ENCODE peak calls at places on chromosomes 16 and 17, in six cellular contexts. One of them, this sample, is unnamed.
A peak's percentile ranks its signal among the peaks of the same experiment; 100 is the strongest.

GRCh38 chr17:19263621-19264010 is 26.4 kb downstream of the EPN2 start:
- DNase-seq in HepG2: no peak
- DNase-seq in HCT116: no peak
- DNase-seq in H1: no peak
- DNase-seq in NT2/D1: no peak
- DNase-seq in K562: no peak
- DNase-seq in this sample: no peak

GRCh38 chr17:59844884-59845594 is 47.7 kb downstream of the TUBD1 start:
- DNase-seq in H1: no peak
- DNase-seq in K562: no peak
- DNase-seq in NT2/D1: no peak
- DNase-seq in HepG2: no peak
- DNase-seq in HCT116: no peak
- DNase-seq in this sample: no peak

GRCh38 chr16:74896389-74897370 is 88.2 kb downstream of the WDR59 start:
- DNase-seq in H1: no peak
- DNase-seq in HepG2: no peak
- DNase-seq in NT2/D1: no peak
- DNase-seq in K562: no peak
- DNase-seq in HCT116: peak; percentile 27
- DNase-seq in this sample: no peak

GRCh38 chr17:1908699-1909309 is 79.0 kb downstream of the RPA1 start:
- DNase-seq in HCT116: peak; percentile 50
- DNase-seq in H1: no peak
- DNase-seq in NT2/D1: peak; percentile 44
- DNase-seq in HepG2: peak; percentile 72
- DNase-seq in K562: peak; percentile 59
- DNase-seq in this sample: peak; percentile 91

GRCh38 chr17:29572691-29573557 is 4.4 kb downstream of the TP53I13 start:
- DNase-seq in HepG2: no peak
- DNase-seq in HCT116: no peak
- DNase-seq in K562: peak; percentile 64
- DNase-seq in NT2/D1: no peak
- DNase-seq in H1: peak; percentile 85
- DNase-seq in this sample: peak; percentile 89

GRCh38 chr16:70152578-70153302 is 20.8 kb upstream of the CLEC18C start:
- DNase-seq in HCT116: no peak
- DNase-seq in HepG2: peak; percentile 91
- DNase-seq in H1: no peak
- DNase-seq in NT2/D1: no peak
- DNase-seq in K562: peak; percentile 9
- DNase-seq in this sample: peak; percentile 3

GRCh38 chr16:27254262-27254811 is 14.2 kb downstream of the NSMCE1 start:
- DNase-seq in HCT116: no peak
- DNase-seq in NT2/D1: no peak
- DNase-seq in HepG2: no peak
- DNase-seq in K562: no peak
- DNase-seq in H1: no peak
- DNase-seq in this sample: no peak

GRCh38 chr16:57023541-57024249 is 34.3 kb downstream of the NLRC5 start:
- DNase-seq in K562: no peak
- DNase-seq in NT2/D1: no peak
- DNase-seq in HepG2: no peak
- DNase-seq in HCT116: no peak
- DNase-seq in H1: no peak
- DNase-seq in this sample: no peak

GRCh38 chr17:4968166-4968915 is 724 bp upstream of the SPAG7 start:
- DNase-seq in K562: peak; percentile 50
- DNase-seq in HepG2: no peak
- DNase-seq in NT2/D1: no peak
- DNase-seq in H1: peak; percentile 72
- DNase-seq in HCT116: no peak
- DNase-seq in this sample: peak; percentile 82

GRCh38 chr17:10761281-10761680 is 31.5 kb upstream of the TMEM220 start:
- DNase-seq in K562: no peak
- DNase-seq in HCT116: no peak
- DNase-seq in H1: no peak
- DNase-seq in HepG2: no peak
- DNase-seq in NT2/D1: no peak
- DNase-seq in this sample: no peak

GRCh38 chr16:53967172-53967571 is 263.2 kb downstream of the FTO start:
- DNase-seq in K562: no peak
- DNase-seq in NT2/D1: no peak
- DNase-seq in H1: no peak
- DNase-seq in HepG2: no peak
- DNase-seq in HCT116: no peak
- DNase-seq in this sample: no peak

GRCh38 chr17:17732892-17733670 is 51.8 kb downstream of the RAI1 start:
- DNase-seq in HCT116: no peak
- DNase-seq in NT2/D1: no peak
- DNase-seq in K562: no peak
- DNase-seq in H1: no peak
- DNase-seq in HepG2: no peak
- DNase-seq in this sample: no peak

GRCh38 chr17:19867094-19867653 is 562 bp downstream of the ULK2 start:
- DNase-seq in NT2/D1: peak; percentile 30
- DNase-seq in H1: peak; percentile 75
- DNase-seq in K562: no peak
- DNase-seq in HCT116: peak; percentile 16
- DNase-seq in HepG2: peak; percentile 9
- DNase-seq in this sample: peak; percentile 82

GRCh38 chr17:33687831-33688230 is 394.7 kb upstream of the ASIC2 start:
- DNase-seq in H1: no peak
- DNase-seq in NT2/D1: no peak
- DNase-seq in HepG2: no peak
- DNase-seq in K562: no peak
- DNase-seq in HCT116: no peak
- DNase-seq in this sample: no peak

GRCh38 chr16:3890091-3890490 is 9.6 kb upstream of the CREBBP start:
- DNase-seq in K562: no peak
- DNase-seq in NT2/D1: no peak
- DNase-seq in H1: no peak
- DNase-seq in HCT116: no peak
- DNase-seq in HepG2: no peak
- DNase-seq in this sample: no peak

GRCh38 chr16:49520684-49521083 is 147.1 kb downstream of the C16orf78 start:
- DNase-seq in NT2/D1: no peak
- DNase-seq in H1: no peak
- DNase-seq in HepG2: no peak
- DNase-seq in HCT116: no peak
- DNase-seq in K562: no peak
- DNase-seq in this sample: no peak

GRCh38 chr17:6408271-6408670 is 26.6 kb downstream of the AIPL1 start:
- DNase-seq in K562: no peak
- DNase-seq in HepG2: no peak
- DNase-seq in NT2/D1: no peak
- DNase-seq in HCT116: no peak
- DNase-seq in H1: no peak
- DNase-seq in this sample: no peak

GRCh38 chr16:86166414-86166813 is 267.5 kb downstream of the IRF8 start:
- DNase-seq in HepG2: no peak
- DNase-seq in HCT116: no peak
- DNase-seq in K562: no peak
- DNase-seq in H1: no peak
- DNase-seq in NT2/D1: no peak
- DNase-seq in this sample: no peak

GRCh38 chr17:46106966-46107644 is 86.1 kb downstream of the KANSL1 start:
- DNase-seq in H1: no peak
- DNase-seq in HepG2: no peak
- DNase-seq in K562: no peak
- DNase-seq in NT2/D1: no peak
- DNase-seq in HCT116: no peak
- DNase-seq in this sample: no peak

GRCh38 chr16:48081656-48082055 is 74.1 kb downstream of the ABCC12 start:
- DNase-seq in H1: no peak
- DNase-seq in HepG2: no peak
- DNase-seq in K562: no peak
- DNase-seq in HCT116: no peak
- DNase-seq in NT2/D1: no peak
- DNase-seq in this sample: no peak
- TF ChIP-seq YY1 in H1: no peak
- TF ChIP-seq YY1 in HepG2: no peak
- TF ChIP-seq YY1 in K562: no peak
- TF ChIP-seq YY1 in HCT116: no peak
- TF ChIP-seq YY1 in NT2/D1: no peak
- TF ChIP-seq YY1 in this sample: no peak

DNA sequence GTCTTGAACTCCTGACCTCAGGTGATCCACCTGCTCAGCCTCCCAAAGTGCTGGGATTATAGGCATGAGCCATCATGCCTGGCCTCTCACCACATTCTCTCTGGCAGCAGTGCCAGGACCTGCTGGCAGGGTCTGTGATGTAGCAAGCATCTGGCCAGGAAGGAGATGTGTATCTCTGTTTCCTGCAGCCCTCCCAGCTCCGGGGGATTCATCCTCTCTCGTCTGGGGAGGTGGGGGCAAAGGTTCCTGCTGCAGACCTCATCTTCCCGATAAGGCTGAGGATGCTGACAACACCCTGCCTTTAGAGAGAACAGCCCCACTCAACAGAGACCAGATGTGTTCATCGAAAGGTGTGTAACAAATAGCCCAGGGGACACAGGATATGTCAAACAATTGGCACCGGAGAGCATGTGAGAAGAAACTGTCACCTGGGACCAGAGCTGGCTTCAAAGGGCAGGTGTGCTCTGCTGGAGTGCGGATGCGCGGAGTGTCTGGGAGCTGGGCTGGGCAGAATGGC is 54.8 kb upstream of the SEC14L1 start:
- DNase-seq in HepG2: no peak
- DNase-seq in K562: no peak
- DNase-seq in NT2/D1: no peak
- DNase-seq in HCT116: no peak
- DNase-seq in H1: peak; percentile 54
- DNase-seq in this sample: peak; percentile 87
- TF ChIP-seq YY1 in HepG2: no peak
- TF ChIP-seq YY1 in K562: no peak
- TF ChIP-seq YY1 in NT2/D1: no peak
- TF ChIP-seq YY1 in HCT116: no peak
- TF ChIP-seq YY1 in H1: no peak
- TF ChIP-seq YY1 in this sample: no peak

GRCh38 chr17:40035162-40035559 is 19.0 kb downstream of the MED24 start:
- DNase-seq in K562: peak; percentile 76
- DNase-seq in H1: peak; percentile 91
- DNase-seq in HCT116: no peak
- DNase-seq in HepG2: no peak
- DNase-seq in NT2/D1: peak; percentile 52
- DNase-seq in this sample: peak; percentile 80

GRCh38 chr17:40033339-40033738 is 18.1 kb downstream of the CSF3 start:
- DNase-seq in HCT116: no peak
- DNase-seq in K562: no peak
- DNase-seq in H1: no peak
- DNase-seq in NT2/D1: no peak
- DNase-seq in HepG2: no peak
- DNase-seq in this sample: no peak

GRCh38 chr17:40034426-40035161 is 19.4 kb downstream of the CSF3 start:
- DNase-seq in HepG2: no peak
- DNase-seq in K562: no peak
- DNase-seq in NT2/D1: no peak
- DNase-seq in HCT116: no peak
- DNase-seq in H1: no peak
- DNase-seq in this sample: no peak

DNA sequence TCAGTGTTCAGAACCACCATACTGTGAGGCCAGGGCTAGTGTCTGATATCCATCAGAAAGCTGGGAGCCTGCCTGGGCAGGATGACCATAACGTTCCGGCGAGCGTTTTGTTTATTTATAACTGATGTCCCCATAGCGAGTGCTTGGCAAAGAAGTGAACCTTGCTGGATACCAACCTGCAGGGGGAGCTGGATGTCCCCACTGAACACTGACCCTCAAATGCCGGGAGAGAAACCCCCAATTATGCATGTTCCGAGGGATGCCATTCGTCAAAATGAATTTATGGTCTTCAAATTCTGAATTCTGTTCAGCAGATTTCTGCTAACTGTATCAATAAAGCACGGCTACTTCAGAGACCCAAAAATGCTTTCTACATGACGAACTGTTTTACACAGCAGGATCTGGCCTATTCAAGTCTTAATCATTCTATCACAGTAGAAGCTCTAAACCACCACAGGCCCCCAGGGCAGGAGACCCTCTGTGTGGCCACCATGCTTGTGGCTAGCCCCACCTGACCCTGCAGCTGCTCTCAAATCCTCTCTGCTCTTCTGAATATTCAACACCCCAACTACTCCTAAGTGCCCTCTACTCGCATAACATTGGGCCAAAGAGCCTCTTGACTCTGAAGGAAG is 15.2 kb downstream of the MED24 start:
- DNase-seq in K562: no peak
- DNase-seq in HepG2: peak; percentile 79
- DNase-seq in NT2/D1: peak; percentile 52
- DNase-seq in HCT116: peak; percentile 37
- DNase-seq in H1: peak; percentile 64
- DNase-seq in this sample: peak; percentile 80
- TF ChIP-seq YY1 in K562: no peak
- TF ChIP-seq YY1 in HepG2: no peak
- TF ChIP-seq YY1 in NT2/D1: no peak
- TF ChIP-seq YY1 in HCT116: no peak
- TF ChIP-seq YY1 in H1: no peak
- TF ChIP-seq YY1 in this sample: peak; percentile 14

DNA sequence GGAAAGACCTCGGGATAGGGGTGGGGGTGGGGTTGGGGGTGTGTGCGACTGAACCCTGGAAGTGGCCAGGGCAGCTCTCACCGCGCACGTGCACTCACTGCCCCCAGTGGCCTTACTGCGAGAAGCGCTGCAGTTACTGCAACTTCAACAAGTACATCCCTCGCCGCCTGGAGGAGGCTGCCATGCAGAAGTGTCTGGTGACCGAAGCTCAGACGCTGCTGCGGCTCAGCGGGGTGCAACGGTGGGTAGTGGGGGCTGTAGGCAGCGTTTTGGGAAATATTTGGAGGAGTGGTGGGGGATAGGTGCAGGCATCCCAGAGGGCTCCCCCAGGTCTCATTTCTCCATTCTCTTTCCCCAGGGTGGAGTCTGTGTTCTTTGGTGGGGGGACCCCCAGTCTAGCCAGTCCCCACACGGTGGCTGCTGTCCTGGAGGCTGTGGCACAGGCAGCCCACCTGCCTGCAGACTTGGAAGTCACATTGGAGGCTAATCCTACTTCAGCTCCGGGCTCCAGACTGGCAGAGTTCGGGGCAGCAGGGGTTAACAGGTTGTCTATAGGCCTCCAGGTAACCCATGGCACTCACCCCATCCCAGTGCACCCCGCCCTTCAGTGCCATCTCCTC is 972 bp downstream of the RSAD1 start:
- DNase-seq in HepG2: peak; percentile 87
- DNase-seq in HCT116: peak; percentile 77
- DNase-seq in K562: peak; percentile 83
- DNase-seq in NT2/D1: peak; percentile 71
- DNase-seq in H1: peak; percentile 75
- DNase-seq in this sample: peak; percentile 95
- TF ChIP-seq YY1 in HepG2: no peak
- TF ChIP-seq YY1 in HCT116: peak; percentile 11
- TF ChIP-seq YY1 in K562: no peak
- TF ChIP-seq YY1 in NT2/D1: no peak
- TF ChIP-seq YY1 in H1: no peak
- TF ChIP-seq YY1 in this sample: no peak